ENCODE peak calls at places on chromosomes 1 and 21, in ten cellular contexts. One of them, this sample, is unnamed.

GRCh38 chr1:11059166-11059989 is 440 bp downstream of the SRM start:
- DNase-seq in left lung: no peak
- DNase-seq in brain microvascular endothelial cell: no peak
- DNase-seq in lung: no peak
- DNase-seq in lower leg skin: no peak
- DNase-seq in uterus: no peak
- DNase-seq in AG09309: no peak
- DNase-seq in tibial nerve: no peak
- DNase-seq in HCT116: no peak
- DNase-seq in coronary artery: no peak
- DNase-seq in this sample: no peak

GRCh38 chr1:203000217-203000944 is 6.8 kb upstream of the TMEM183A start:
- DNase-seq in AG09309: no peak
- DNase-seq in coronary artery: no peak
- DNase-seq in lung: no peak
- DNase-seq in uterus: no peak
- DNase-seq in left lung: no peak
- DNase-seq in tibial nerve: no peak
- DNase-seq in HCT116: no peak
- DNase-seq in lower leg skin: no peak
- DNase-seq in brain microvascular endothelial cell: no peak
- DNase-seq in this sample: no peak

GRCh38 chr21:42455754-42456440 is 40.1 kb downstream of the RSPH1 start:
- DNase-seq in uterus: no peak
- DNase-seq in tibial nerve: no peak
- DNase-seq in lung: no peak
- DNase-seq in coronary artery: no peak
- DNase-seq in HCT116: no peak
- DNase-seq in left lung: no peak
- DNase-seq in lower leg skin: no peak
- DNase-seq in AG09309: no peak
- DNase-seq in brain microvascular endothelial cell: no peak
- DNase-seq in this sample: no peak

GRCh38 chr1:198778049-198778448 is 139.2 kb downstream of the PTPRC start:
- DNase-seq in tibial nerve: no peak
- DNase-seq in brain microvascular endothelial cell: peak; percentile 44
- DNase-seq in AG09309: no peak
- DNase-seq in lower leg skin: no peak
- DNase-seq in coronary artery: no peak
- DNase-seq in uterus: no peak
- DNase-seq in left lung: peak; percentile 62
- DNase-seq in lung: no peak
- DNase-seq in HCT116: no peak
- DNase-seq in this sample: no peak

GRCh38 chr1:35988237-35988636 is 57.3 kb downstream of the AGO3 start:
- DNase-seq in tibial nerve: no peak
- DNase-seq in lower leg skin: no peak
- DNase-seq in left lung: no peak
- DNase-seq in HCT116: no peak
- DNase-seq in brain microvascular endothelial cell: no peak
- DNase-seq in AG09309: no peak
- DNase-seq in coronary artery: no peak
- DNase-seq in uterus: no peak
- DNase-seq in lung: no peak
- DNase-seq in this sample: no peak

GRCh38 chr1:15755643-15756040 is 3.0 kb upstream of the FBLIM1 start:
- DNase-seq in left lung: no peak
- DNase-seq in lung: no peak
- DNase-seq in brain microvascular endothelial cell: no peak
- DNase-seq in AG09309: no peak
- DNase-seq in lower leg skin: no peak
- DNase-seq in tibial nerve: no peak
- DNase-seq in coronary artery: no peak
- DNase-seq in HCT116: no peak
- DNase-seq in uterus: no peak
- DNase-seq in this sample: no peak

GRCh38 chr1:42886800-42887199 is 40.4 kb downstream of the ZNF691 start:
- DNase-seq in left lung: no peak
- DNase-seq in uterus: no peak
- DNase-seq in lung: no peak
- DNase-seq in brain microvascular endothelial cell: no peak
- DNase-seq in HCT116: no peak
- DNase-seq in coronary artery: no peak
- DNase-seq in tibial nerve: no peak
- DNase-seq in lower leg skin: no peak
- DNase-seq in AG09309: no peak
- DNase-seq in this sample: peak; percentile 5

GRCh38 chr1:208089971-208090755 is 154.0 kb downstream of the PLXNA2 start:
- DNase-seq in lower leg skin: no peak
- DNase-seq in lung: no peak
- DNase-seq in brain microvascular endothelial cell: no peak
- DNase-seq in left lung: no peak
- DNase-seq in uterus: no peak
- DNase-seq in HCT116: no peak
- DNase-seq in coronary artery: no peak
- DNase-seq in AG09309: no peak
- DNase-seq in tibial nerve: no peak
- DNase-seq in this sample: no peak

GRCh38 chr1:230426246-230427101 is at the start of gene PGBD5:
- DNase-seq in left lung: peak; percentile 63
- DNase-seq in lung: peak; percentile 68
- DNase-seq in AG09309: no peak
- DNase-seq in brain microvascular endothelial cell: peak; percentile 7
- DNase-seq in lower leg skin: no peak
- DNase-seq in uterus: no peak
- DNase-seq in tibial nerve: no peak
- DNase-seq in coronary artery: no peak
- DNase-seq in HCT116: no peak
- DNase-seq in this sample: peak; percentile 61

GRCh38 chr1:230423936-230424335 is 2.2 kb downstream of the PGBD5 start:
- DNase-seq in lung: no peak
- DNase-seq in coronary artery: no peak
- DNase-seq in AG09309: no peak
- DNase-seq in tibial nerve: no peak
- DNase-seq in brain microvascular endothelial cell: no peak
- DNase-seq in lower leg skin: no peak
- DNase-seq in uterus: no peak
- DNase-seq in left lung: no peak
- DNase-seq in HCT116: no peak
- DNase-seq in this sample: no peak

GRCh38 chr1:230427477-230427876 is 1.3 kb upstream of the PGBD5 start:
- DNase-seq in uterus: no peak
- DNase-seq in left lung: no peak
- DNase-seq in brain microvascular endothelial cell: no peak
- DNase-seq in coronary artery: no peak
- DNase-seq in lung: no peak
- DNase-seq in lower leg skin: no peak
- DNase-seq in AG09309: no peak
- DNase-seq in HCT116: no peak
- DNase-seq in tibial nerve: no peak
- DNase-seq in this sample: no peak

GRCh38 chr1:230424440-230425251 is 1.5 kb downstream of the PGBD5 start:
- DNase-seq in coronary artery: no peak
- DNase-seq in tibial nerve: no peak
- DNase-seq in lung: no peak
- DNase-seq in left lung: no peak
- DNase-seq in HCT116: no peak
- DNase-seq in AG09309: no peak
- DNase-seq in brain microvascular endothelial cell: no peak
- DNase-seq in lower leg skin: no peak
- DNase-seq in uterus: no peak
- DNase-seq in this sample: no peak

DNA sequence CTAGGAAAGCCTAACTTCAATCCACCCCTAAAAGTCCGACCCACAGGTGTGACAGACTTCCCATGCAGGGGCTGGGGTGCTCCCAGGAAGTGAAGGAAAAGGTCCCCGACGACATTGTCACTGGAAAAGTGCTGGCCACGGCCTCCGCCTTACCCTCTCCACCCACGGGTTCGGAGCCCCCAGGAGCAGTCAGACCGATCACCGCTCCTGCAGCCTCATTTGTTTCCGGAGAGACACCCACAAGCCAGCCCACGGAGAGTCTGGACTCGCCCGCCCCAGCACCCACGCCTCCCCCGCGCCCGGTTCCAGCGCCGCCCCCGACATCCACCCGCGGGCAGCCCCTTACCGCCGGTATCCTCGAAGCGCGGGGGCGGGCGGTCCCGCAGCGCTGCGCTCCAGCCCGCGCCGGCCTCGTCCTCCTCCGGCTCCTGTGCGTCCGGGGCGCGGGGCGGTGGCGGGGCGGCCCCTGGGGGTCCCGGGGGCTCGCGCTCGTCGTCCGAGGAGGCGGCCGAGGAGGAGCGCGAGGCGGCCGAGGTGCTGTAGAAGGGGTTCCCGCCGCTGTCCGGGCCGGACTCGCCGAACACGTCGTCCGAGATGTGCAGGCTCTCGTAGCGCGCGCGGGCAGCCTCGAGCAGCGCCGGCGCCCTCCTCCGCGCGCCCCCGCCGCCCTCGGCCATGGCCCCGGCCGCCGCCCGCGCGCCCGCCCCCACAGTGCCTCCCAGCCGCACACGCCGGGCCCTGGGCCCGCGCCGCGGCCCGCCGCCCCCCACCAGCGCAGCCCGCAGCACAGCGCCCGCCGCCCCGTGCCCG is 675 bp downstream of the PGBD5 start:
- DNase-seq in tibial nerve: no peak
- DNase-seq in HCT116: no peak
- DNase-seq in uterus: no peak
- DNase-seq in left lung: no peak
- DNase-seq in brain microvascular endothelial cell: no peak
- DNase-seq in lung: no peak
- DNase-seq in coronary artery: no peak
- DNase-seq in AG09309: no peak
- DNase-seq in lower leg skin: no peak
- DNase-seq in this sample: no peak
- H3K4me3 ChIP-seq in tibial nerve: peak overlapping the region; percentile 16
- H3K4me3 ChIP-seq in HCT116: no peak overlapping the region
- H3K4me3 ChIP-seq in uterus: no peak overlapping the region
- H3K4me3 ChIP-seq in left lung: peak overlapping the region; percentile 29
- H3K4me3 ChIP-seq in brain microvascular endothelial cell: peak overlapping the region; percentile 38
- H3K4me3 ChIP-seq in lung: peak overlapping the region; percentile 16
- H3K4me3 ChIP-seq in coronary artery: peak overlapping the region; percentile 84
- H3K4me3 ChIP-seq in AG09309: peak overlapping the region; percentile 7
- H3K4me3 ChIP-seq in lower leg skin: no peak overlapping the region
- H3K4me3 ChIP-seq in this sample: no peak overlapping the region

GRCh38 chr21:45439901-45440461 is 35.0 kb downstream of the COL18A1 start:
- DNase-seq in coronary artery: no peak
- DNase-seq in uterus: no peak
- DNase-seq in lung: no peak
- DNase-seq in lower leg skin: no peak
- DNase-seq in left lung: no peak
- DNase-seq in brain microvascular endothelial cell: no peak
- DNase-seq in HCT116: no peak
- DNase-seq in tibial nerve: no peak
- DNase-seq in AG09309: no peak
- DNase-seq in this sample: no peak

GRCh38 chr21:45438391-45439145 is 33.6 kb downstream of the COL18A1 start:
- DNase-seq in left lung: no peak
- DNase-seq in uterus: no peak
- DNase-seq in lung: no peak
- DNase-seq in brain microvascular endothelial cell: peak; percentile 25
- DNase-seq in AG09309: no peak
- DNase-seq in tibial nerve: no peak
- DNase-seq in HCT116: no peak
- DNase-seq in lower leg skin: no peak
- DNase-seq in coronary artery: no peak
- DNase-seq in this sample: no peak

GRCh38 chr21:45440736-45441350 is 35.9 kb downstream of the COL18A1 start:
- DNase-seq in AG09309: no peak
- DNase-seq in left lung: no peak
- DNase-seq in brain microvascular endothelial cell: no peak
- DNase-seq in coronary artery: no peak
- DNase-seq in lung: no peak
- DNase-seq in lower leg skin: no peak
- DNase-seq in uterus: no peak
- DNase-seq in tibial nerve: no peak
- DNase-seq in HCT116: no peak
- DNase-seq in this sample: no peak

GRCh38 chr21:45441431-45442255 is 36.7 kb downstream of the COL18A1 start:
- DNase-seq in left lung: no peak
- DNase-seq in coronary artery: no peak
- DNase-seq in HCT116: no peak
- DNase-seq in brain microvascular endothelial cell: no peak
- DNase-seq in uterus: no peak
- DNase-seq in tibial nerve: no peak
- DNase-seq in AG09309: no peak
- DNase-seq in lung: no peak
- DNase-seq in lower leg skin: no peak
- DNase-seq in this sample: no peak

DNA sequence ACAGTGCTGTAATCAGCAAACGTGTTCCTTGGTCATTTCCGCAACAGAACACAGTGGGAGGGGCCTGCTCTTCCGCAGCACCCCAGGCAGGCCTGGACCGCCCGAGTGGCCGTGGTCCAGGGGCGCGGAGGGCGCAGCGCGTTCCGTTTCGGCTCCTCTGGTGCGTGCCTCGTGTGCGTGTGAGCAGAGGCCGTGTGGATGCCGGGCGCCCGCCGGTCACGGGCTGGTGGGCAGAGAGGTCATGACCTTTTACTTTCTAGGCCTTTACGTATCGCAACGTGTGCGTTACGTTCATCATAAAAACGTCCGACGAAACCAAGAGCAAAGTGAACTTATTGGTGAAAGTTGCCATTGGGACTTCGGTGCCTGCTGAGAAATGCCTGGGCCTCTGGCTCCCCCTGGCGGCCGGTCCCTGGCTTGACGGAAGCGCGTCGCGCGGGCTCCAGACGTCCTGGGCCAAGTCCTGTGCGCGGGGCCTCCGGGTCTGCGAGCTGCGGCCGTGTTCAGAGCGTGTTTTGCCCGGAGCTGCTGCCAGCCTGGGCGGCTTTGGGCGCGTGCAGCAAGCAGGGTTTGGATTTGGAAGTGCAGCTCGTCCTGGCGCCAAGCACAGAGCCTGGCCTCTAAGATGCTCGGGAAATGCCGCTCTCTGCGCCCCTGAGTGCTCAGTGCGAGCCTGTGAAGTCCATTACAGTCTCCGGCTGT is 34.4 kb downstream of the COL18A1 start:
- DNase-seq in lung: peak; percentile 84
- DNase-seq in lower leg skin: peak; percentile 69
- DNase-seq in brain microvascular endothelial cell: peak; percentile 85
- DNase-seq in coronary artery: no peak
- DNase-seq in AG09309: peak; percentile 51
- DNase-seq in tibial nerve: peak; percentile 74
- DNase-seq in left lung: peak; percentile 79
- DNase-seq in HCT116: peak; percentile 50
- DNase-seq in uterus: peak; percentile 85
- DNase-seq in this sample: peak; percentile 94
- TF ChIP-seq CTCF in lung: peak; percentile 99
- TF ChIP-seq CTCF in lower leg skin: peak; percentile 94
- TF ChIP-seq CTCF in brain microvascular endothelial cell: peak; percentile 88
- TF ChIP-seq CTCF in coronary artery: peak; percentile 98
- TF ChIP-seq CTCF in AG09309: peak; percentile 91
- TF ChIP-seq CTCF in tibial nerve: peak; percentile 100
- TF ChIP-seq CTCF in left lung: peak; percentile 94
- TF ChIP-seq CTCF in HCT116: peak; percentile 82
- TF ChIP-seq CTCF in uterus: peak; percentile 94
- TF ChIP-seq CTCF in this sample: peak; percentile 90

GRCh38 chr1:116769994-116770393 is 15.8 kb downstream of the CD2 start:
- DNase-seq in HCT116: no peak
- DNase-seq in AG09309: no peak
- DNase-seq in uterus: no peak
- DNase-seq in brain microvascular endothelial cell: no peak
- DNase-seq in tibial nerve: no peak
- DNase-seq in lower leg skin: no peak
- DNase-seq in lung: no peak
- DNase-seq in left lung: no peak
- DNase-seq in coronary artery: no peak
- DNase-seq in this sample: no peak

GRCh38 chr1:116768416-116768815 is 14.2 kb downstream of the CD2 start:
- DNase-seq in AG09309: no peak
- DNase-seq in brain microvascular endothelial cell: no peak
- DNase-seq in uterus: no peak
- DNase-seq in lung: no peak
- DNase-seq in tibial nerve: no peak
- DNase-seq in lower leg skin: no peak
- DNase-seq in left lung: no peak
- DNase-seq in HCT116: no peak
- DNase-seq in coronary artery: no peak
- DNase-seq in this sample: no peak

GRCh38 chr1:116767782-116768382 is 13.7 kb downstream of the CD2 start:
- DNase-seq in HCT116: no peak
- DNase-seq in coronary artery: no peak
- DNase-seq in lung: no peak
- DNase-seq in tibial nerve: no peak
- DNase-seq in lower leg skin: no peak
- DNase-seq in AG09309: no peak
- DNase-seq in uterus: no peak
- DNase-seq in brain microvascular endothelial cell: no peak
- DNase-seq in left lung: no peak
- DNase-seq in this sample: peak; percentile 9

GRCh38 chr1:116769561-116769977 is 15.3 kb downstream of the CD2 start:
- DNase-seq in coronary artery: no peak
- DNase-seq in AG09309: no peak
- DNase-seq in HCT116: no peak
- DNase-seq in uterus: no peak
- DNase-seq in left lung: no peak
- DNase-seq in tibial nerve: no peak
- DNase-seq in lung: no peak
- DNase-seq in brain microvascular endothelial cell: peak; percentile 32
- DNase-seq in lower leg skin: no peak
- DNase-seq in this sample: peak; percentile 57

DNA sequence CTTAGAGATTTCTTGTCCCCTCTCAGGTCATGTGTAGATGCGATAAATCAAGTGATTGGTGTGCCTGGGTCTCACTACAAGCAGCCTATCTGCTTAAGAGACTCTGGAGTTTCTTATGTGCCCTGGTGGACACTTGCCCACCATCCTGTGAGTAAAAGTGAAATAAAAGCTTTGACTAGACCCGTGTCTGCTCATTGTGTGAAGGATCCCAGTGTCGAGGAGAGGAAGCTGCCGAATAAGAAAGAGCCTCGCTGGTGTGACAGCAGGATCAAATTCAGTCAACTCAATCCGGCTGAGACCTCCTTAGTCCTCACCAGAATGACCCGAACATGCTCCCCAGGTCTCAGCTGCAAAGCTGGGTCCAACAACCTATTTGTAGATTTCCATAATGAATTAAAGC is 14.8 kb downstream of the CD2 start:
- DNase-seq in brain microvascular endothelial cell: no peak
- DNase-seq in left lung: no peak
- DNase-seq in tibial nerve: no peak
- DNase-seq in AG09309: no peak
- DNase-seq in coronary artery: no peak
- DNase-seq in lower leg skin: no peak
- DNase-seq in uterus: no peak
- DNase-seq in lung: no peak
- DNase-seq in HCT116: no peak
- DNase-seq in this sample: no peak
- H3K4me3 ChIP-seq in brain microvascular endothelial cell: no peak overlapping the region
- H3K4me3 ChIP-seq in left lung: no peak overlapping the region
- H3K4me3 ChIP-seq in tibial nerve: no peak overlapping the region
- H3K4me3 ChIP-seq in AG09309: no peak overlapping the region
- H3K4me3 ChIP-seq in coronary artery: no peak overlapping the region
- H3K4me3 ChIP-seq in lower leg skin: no peak overlapping the region
- H3K4me3 ChIP-seq in uterus: no peak overlapping the region
- H3K4me3 ChIP-seq in lung: no peak overlapping the region
- H3K4me3 ChIP-seq in HCT116: no peak overlapping the region
- H3K4me3 ChIP-seq in this sample: no peak overlapping the region

DNA sequence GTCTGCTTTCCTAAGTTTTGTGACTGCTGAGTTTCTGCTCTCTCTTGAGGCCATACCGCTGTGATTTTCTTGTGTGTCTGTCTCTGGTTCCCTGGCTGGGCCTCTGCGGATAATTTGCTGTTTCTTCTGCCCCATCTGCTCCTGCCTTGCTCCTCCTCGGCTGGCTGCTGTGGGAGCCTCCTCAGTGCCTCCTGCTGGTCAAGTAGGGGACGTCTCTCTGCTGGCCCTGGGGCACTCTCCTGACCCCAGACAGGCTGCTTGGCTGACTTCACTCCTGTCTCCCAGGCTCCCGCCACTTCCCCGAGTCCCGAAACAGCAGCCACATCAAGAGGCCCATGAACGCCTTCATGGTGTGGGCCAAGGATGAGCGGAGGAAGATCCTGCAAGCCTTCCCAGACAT is 28.5 kb downstream of the ETNK2 start:
- DNase-seq in lower leg skin: no peak
- DNase-seq in lung: no peak
- DNase-seq in coronary artery: no peak
- DNase-seq in HCT116: no peak
- DNase-seq in uterus: no peak
- DNase-seq in left lung: no peak
- DNase-seq in tibial nerve: no peak
- DNase-seq in AG09309: no peak
- DNase-seq in brain microvascular endothelial cell: no peak
- DNase-seq in this sample: peak; percentile 37
- TF ChIP-seq CTCF in lower leg skin: no peak
- TF ChIP-seq CTCF in lung: no peak
- TF ChIP-seq CTCF in coronary artery: no peak
- TF ChIP-seq CTCF in HCT116: peak; percentile 38
- TF ChIP-seq CTCF in uterus: peak; percentile 10
- TF ChIP-seq CTCF in left lung: no peak
- TF ChIP-seq CTCF in tibial nerve: no peak
- TF ChIP-seq CTCF in AG09309: peak; percentile 40
- TF ChIP-seq CTCF in brain microvascular endothelial cell: peak; percentile 59
- TF ChIP-seq CTCF in this sample: peak; percentile 69

This sample was measured in cardiac fibroblast.